ENCODE peak calls at places on chromosomes 12 and 14, in seven cellular contexts. R, B, L, W, V, D and N are unnamed samples.

GRCh38 chr12:124804011-124804621 is 59.5 kb downstream of the SCARB1 start:
- DNase-seq in W (no peak), L (peak), D (peak), B (peak), R (peak), V (no peak), N (peak)

GRCh38 chr14:99476864-99477263 is 3.8 kb downstream of the SETD3 start:
- DNase-seq in B (no peak), W (no peak), L (no peak), D (no peak), R (no peak), V (no peak), N (no peak)

GRCh38 chr12:53324113-53324778 is 2.8 kb upstream of the AAAS start:
- DNase-seq in D (peak), B (no peak), L (no peak), V (peak), R (no peak), W (peak), N (no peak)

GRCh38 chr12:112852810-112853209 is 54.0 kb upstream of the OAS1 start:
- DNase-seq in D (no peak), V (no peak), B (no peak), L (no peak), R (no peak), W (no peak), N (no peak)

GRCh38 chr12:68376901-68377300 is 44.7 kb upstream of the MDM1 start:
- DNase-seq in V (no peak), L (no peak), R (no peak), W (no peak), D (no peak), B (no peak), N (no peak)

GRCh38 chr14:67641902-67642749 is 22.4 kb downstream of the ARG2 start:
- DNase-seq in B (no peak), L (no peak), W (no peak), V (no peak), D (no peak), R (no peak), N (no peak)

GRCh38 chr12:99130808-99131538 is 485.9 kb downstream of the APAF1 start:
- DNase-seq in L (no peak), W (no peak), R (peak), B (no peak), D (no peak), V (no peak), N (no peak)

GRCh38 chr12:123491056-123491455 is 33.1 kb downstream of the SNRNP35 start:
- DNase-seq in W (no peak), D (no peak), L (no peak), R (no peak), V (peak), B (no peak), N (no peak)

GRCh38 chr12:100058482-100059029 is 73.8 kb upstream of the ANKS1B start:
- DNase-seq in L (no peak), D (no peak), R (peak), B (no peak), W (no peak), V (no peak), N (no peak)

GRCh38 chr12:131105736-131106356 is 152.1 kb downstream of the ADGRD1 start:
- DNase-seq in R (no peak), L (no peak), D (peak), B (no peak), V (no peak), W (peak), N (no peak)

GRCh38 chr12:79535751-79536150 is 155.0 kb downstream of the PAWR start:
- DNase-seq in W (no peak), L (no peak), B (no peak), V (no peak), R (no peak), D (no peak), N (no peak)

GRCh38 chr14:20690848-20691640 is 2.5 kb downstream of the ANG start:
- DNase-seq in W (no peak), D (no peak), B (no peak), V (no peak), R (peak), L (no peak), N (no peak)

GRCh38 chr14:50943261-50943942 is 881 bp downstream of the PYGL start:
- DNase-seq in W (no peak), V (no peak), D (peak), L (peak), R (peak), B (peak), N (no peak)

GRCh38 chr12:124492879-124493808 is 74.3 kb downstream of the NCOR2 start:
- DNase-seq in L (no peak), D (no peak), B (no peak), V (no peak), W (no peak), R (no peak), N (no peak)